ENCODE peak calls at places on chromosomes 6 and 20, in nine cellular contexts. D is A673; I is fibroblast of lung; E is heart right ventricle; Z is HAP-1; O is CD8-positive, alpha-beta memory T cell; L is ovary; A is heart left ventricle; T is NT2/D1. Q is an unnamed sample. For H3K4me1 and H3K36me3, the result is how much of the 10 kb centered on the place peaks cover.

GRCh38 chr6:77131426-77131825 is 331.9 kb downstream of the HTR1B start:
- DNase-seq in D (no peak), I (no peak), E (no peak), Z (no peak), O (no peak), L (no peak), A (no peak), T (no peak), Q (no peak)

GRCh38 chr6:167968091-167968490 is 29.4 kb upstream of the KIF25 start:
- DNase-seq in D (peak), I (no peak), E (no peak), Z (peak), O (no peak), L (no peak), A (no peak), T (peak), Q (no peak)

GRCh38 chr6:38603966-38604365 is 35.8 kb downstream of the BTBD9 start:
- DNase-seq in D (no peak), I (peak), E (no peak), Z (no peak), O (no peak), L (no peak), A (no peak), T (no peak), Q (no peak)

GRCh38 chr6:82396964-82397761 is 33.5 kb downstream of the TPBG start:
- DNase-seq in D (peak), I (peak), E (no peak), Z (no peak), O (no peak), L (no peak), A (no peak), T (no peak), Q (no peak)

GRCh38 chr20:37990571-37991151 is 42.6 kb downstream of the TTI1 start:
- DNase-seq in D (no peak), I (peak), E (peak), Z (no peak), O (peak), L (no peak), A (peak), T (no peak), Q (peak)

GRCh38 chr6:72646604-72647485 is 25.0 kb downstream of the KCNQ5 start:
- DNase-seq in D (no peak), I (no peak), E (no peak), Z (no peak), O (no peak), L (no peak), A (no peak), T (no peak), Q (no peak)

GRCh38 chr6:53813096-53813495 is 18.3 kb downstream of the LRRC1 start:
- DNase-seq in D (no peak), I (no peak), E (no peak), Z (no peak), O (no peak), L (no peak), A (no peak), T (no peak), Q (no peak)

GRCh38 chr20:17680128-17680835 is 1.8 kb downstream of the RRBP1 start:
- DNase-seq in D (peak), I (peak), E (peak), Z (peak), O (peak), L (peak), A (peak), T (no peak), Q (peak)

GRCh38 chr20:22692119-22692475 is 107.7 kb upstream of the FOXA2 start:
- DNase-seq in D (no peak), I (no peak), E (no peak), Z (no peak), O (no peak), L (no peak), A (no peak), T (no peak), Q (no peak)

DNA sequence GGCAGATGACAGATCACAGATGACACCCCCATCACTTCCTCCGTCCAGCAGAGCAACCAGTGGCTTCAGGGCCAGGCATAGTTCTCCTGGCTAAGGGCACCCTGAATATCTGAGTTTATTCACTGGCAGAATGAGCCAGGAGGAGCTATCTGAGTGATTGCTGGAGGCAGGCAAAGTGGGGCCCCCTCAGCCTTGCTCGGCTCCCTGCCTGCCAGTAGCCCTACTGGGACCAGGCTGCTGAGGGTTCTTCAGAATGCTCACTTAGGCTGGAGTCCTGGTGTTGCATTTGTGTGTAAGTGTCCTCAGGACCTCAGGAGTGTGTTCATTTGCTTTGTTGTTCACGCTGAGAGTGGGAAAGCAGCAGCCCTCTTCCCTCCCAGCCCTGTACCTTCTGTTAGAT is 31.2 kb downstream of the CHMP4B start:
- DNase-seq in D (no peak), I (no peak), E (no peak), Z (no peak), O (no peak), L (no peak), A (no peak), T (no peak), Q (no peak)
- H3K4me1 ChIP-seq in D (under half), I (under half), E (half or more), Z (under half), O (half or more), L (under half), A (half or more), T (under half), Q (half or more)

GRCh38 chr6:75632247-75632646 is 30.6 kb downstream of the SENP6 start:
- DNase-seq in D (no peak), I (peak), E (no peak), Z (no peak), O (no peak), L (no peak), A (no peak), T (no peak), Q (no peak)
- H3K36me3 ChIP-seq in D (under half), I (under half), E (under half), Z (under half), O (under half), L (under half), A (under half), T (under half), Q (under half)

GRCh38 chr20:325043-325888 is at the start of gene SOX12:
- DNase-seq in D (peak), I (peak), E (peak), Z (peak), O (peak), L (peak), A (peak), T (peak), Q (peak)

GRCh38 chr20:326645-327031 is 1.3 kb downstream of the SOX12 start:
- DNase-seq in D (no peak), I (peak), E (no peak), Z (no peak), O (no peak), L (no peak), A (no peak), T (no peak), Q (no peak)

GRCh38 chr20:324177-325042 is 942 bp upstream of the SOX12 start:
- DNase-seq in D (peak), I (peak), E (peak), Z (peak), O (peak), L (peak), A (peak), T (no peak), Q (peak)

GRCh38 chr20:327041-327945 is 1.9 kb downstream of the SOX12 start:
- DNase-seq in D (peak), I (peak), E (peak), Z (peak), O (peak), L (peak), A (peak), T (peak), Q (peak)

GRCh38 chr20:325889-326644 is 715 bp downstream of the SOX12 start:
- DNase-seq in D (peak), I (peak), E (peak), Z (peak), O (peak), L (peak), A (peak), T (no peak), Q (peak)
- H3K4me1 ChIP-seq in D (under half), I (under half), E (under half), Z (under half), O (under half), L (under half), A (under half), T (under half), Q (under half)

GRCh38 chr6:135195522-135195921 is 14.4 kb downstream of the MYB start:
- DNase-seq in D (no peak), I (no peak), E (no peak), Z (no peak), O (no peak), L (no peak), A (no peak), T (no peak), Q (no peak)

GRCh38 chr6:135195045-135195444 is 13.9 kb downstream of the MYB start:
- DNase-seq in D (no peak), I (no peak), E (no peak), Z (no peak), O (no peak), L (no peak), A (no peak), T (no peak), Q (no peak)

GRCh38 chr6:135193221-135193620 is 12.1 kb downstream of the MYB start:
- DNase-seq in D (no peak), I (no peak), E (no peak), Z (no peak), O (no peak), L (no peak), A (no peak), T (no peak), Q (no peak)

GRCh38 chr6:135192256-135193174 is 11.4 kb downstream of the MYB start:
- DNase-seq in D (no peak), I (no peak), E (no peak), Z (no peak), O (no peak), L (no peak), A (no peak), T (no peak), Q (no peak)

DNA sequence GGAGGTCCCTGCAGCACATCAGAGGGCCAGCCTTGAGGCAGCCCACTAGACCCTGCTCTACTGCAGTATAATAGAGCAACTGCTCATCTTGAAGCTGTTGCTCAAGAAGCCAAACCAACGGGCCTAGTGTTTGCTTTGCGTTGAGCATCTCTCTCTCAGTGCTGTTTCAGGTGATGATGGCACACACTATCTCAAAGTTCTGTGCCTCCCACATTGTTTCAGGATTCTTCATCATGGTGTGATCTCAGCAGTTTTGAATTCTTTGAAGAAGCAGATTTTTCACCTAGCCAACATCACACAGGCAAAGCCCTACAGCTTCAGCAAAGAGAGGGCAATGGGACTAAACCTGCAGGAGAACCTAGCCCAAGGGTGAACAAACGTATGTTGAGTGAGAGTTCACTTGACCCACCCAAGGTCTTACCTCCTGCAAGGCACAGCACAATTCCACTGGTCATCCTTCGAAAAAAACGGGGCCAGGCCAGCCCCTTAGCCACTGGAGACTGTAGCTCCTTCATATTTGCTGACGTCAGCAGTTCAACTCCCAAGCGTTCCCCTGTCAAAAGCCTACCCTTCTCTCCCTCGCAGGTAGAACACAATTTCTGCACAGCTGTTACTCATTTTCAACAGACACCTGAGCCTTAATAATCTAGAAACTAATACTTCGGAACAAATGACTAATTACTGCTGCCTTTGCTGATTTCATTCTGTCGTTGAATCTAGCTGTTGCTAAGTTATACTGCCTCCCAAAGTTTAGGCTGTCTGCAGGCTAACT is 15.8 kb downstream of the MYB start:
- DNase-seq in D (no peak), I (no peak), E (no peak), Z (no peak), O (no peak), L (no peak), A (no peak), T (no peak), Q (no peak)
- H3K36me3 ChIP-seq in D (under half), I (under half), E (under half), Z (under half), O (under half), L (under half), A (under half), T (under half), Q (under half)

GRCh38 chr6:138525355-138525754 is 26.1 kb upstream of the NHSL1 start:
- DNase-seq in D (no peak), I (no peak), E (no peak), Z (no peak), O (no peak), L (no peak), A (no peak), T (no peak), Q (no peak)
- H3K4me1 ChIP-seq in D (half or more), I (under half), E (under half), Z (half or more), O (under half), L (under half), A (half or more), T (under half), Q (under half)

DNA sequence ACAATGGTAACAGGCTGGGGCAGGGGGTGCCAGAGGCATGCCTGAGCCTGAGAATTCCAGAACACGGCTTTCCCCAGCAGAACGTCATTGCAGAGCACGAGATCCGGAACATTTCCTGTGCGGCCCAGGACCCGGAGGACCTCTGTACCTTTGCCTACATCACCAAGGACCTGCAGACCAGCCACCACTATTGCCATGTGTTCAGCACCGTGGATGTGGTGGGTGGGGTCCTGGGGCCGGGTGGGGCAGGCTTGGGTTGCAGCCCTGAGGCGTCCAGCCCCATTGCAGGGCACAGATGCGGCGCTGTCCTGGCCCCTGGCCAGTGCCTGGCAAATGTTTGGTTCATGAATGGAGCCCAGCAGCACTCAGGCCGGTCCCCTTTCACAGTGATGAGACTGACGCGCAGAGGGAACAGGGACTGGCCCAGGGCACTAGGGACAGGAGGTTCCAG is 57.1 kb downstream of the TCP11 start:
- DNase-seq in D (no peak), I (no peak), E (no peak), Z (no peak), O (no peak), L (no peak), A (peak), T (no peak), Q (no peak)
- H3K36me3 ChIP-seq in D (under half), I (under half), E (half or more), Z (under half), O (under half), L (under half), A (under half), T (half or more), Q (half or more)

GRCh38 chr6:75445738-75446137 is 47.9 kb downstream of the FILIP1 start:
- DNase-seq in D (no peak), I (no peak), E (no peak), Z (no peak), O (no peak), L (no peak), A (no peak), T (no peak), Q (no peak)

GRCh38 chr6:75446278-75446880 is 47.2 kb downstream of the FILIP1 start:
- DNase-seq in D (no peak), I (no peak), E (no peak), Z (no peak), O (no peak), L (no peak), A (no peak), T (no peak), Q (no peak)

GRCh38 chr6:75449625-75450206 is 43.9 kb downstream of the FILIP1 start:
- DNase-seq in D (no peak), I (peak), E (no peak), Z (no peak), O (no peak), L (no peak), A (no peak), T (no peak), Q (no peak)

DNA sequence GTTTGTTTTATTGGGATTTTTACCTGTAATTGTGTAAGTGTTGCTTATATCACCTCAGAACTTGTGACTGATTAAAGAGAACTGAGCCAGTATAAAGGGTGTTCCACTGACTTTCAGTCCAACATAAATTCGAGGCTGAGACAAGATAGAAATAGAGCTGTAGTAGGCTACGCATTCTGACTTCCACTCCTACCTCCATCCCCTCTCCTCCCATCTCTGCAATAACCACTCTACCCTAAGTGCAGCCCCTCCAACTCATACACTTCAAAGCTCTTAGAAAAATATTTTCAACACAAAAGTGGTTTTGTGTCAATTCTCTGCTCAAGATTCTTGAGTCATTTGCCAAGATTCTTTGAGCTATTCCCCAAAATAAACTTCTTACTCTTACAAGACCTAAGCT is 48.7 kb downstream of the FILIP1 start:
- DNase-seq in D (no peak), I (no peak), E (no peak), Z (no peak), O (no peak), L (no peak), A (no peak), T (no peak), Q (no peak)
- H3K4me1 ChIP-seq in D (under half), I (under half), E (under half), Z (under half), O (under half), L (under half), A (under half), T (under half), Q (under half)

DNA sequence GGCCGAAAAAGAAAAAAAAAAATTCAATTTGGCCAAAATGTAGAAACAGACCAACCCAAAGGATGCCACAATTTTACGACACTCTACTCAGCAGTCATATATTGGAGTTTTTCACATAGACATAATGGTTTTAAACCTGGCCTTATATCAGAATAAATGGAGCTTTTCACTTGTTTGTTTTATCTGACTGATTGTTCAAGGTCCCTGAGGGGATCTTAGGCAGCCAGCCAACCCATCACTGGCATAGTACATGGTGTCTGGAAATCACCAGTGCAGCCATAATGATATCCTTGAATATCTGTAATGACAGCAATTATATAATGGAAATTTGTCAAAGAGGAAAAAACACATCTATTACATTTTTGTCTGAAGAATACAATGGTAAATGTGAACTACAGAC is 96.9 kb downstream of the PRSS35 start:
- DNase-seq in D (no peak), I (no peak), E (no peak), Z (no peak), O (no peak), L (no peak), A (no peak), T (no peak), Q (no peak)
- H3K36me3 ChIP-seq in D (under half), I (under half), E (under half), Z (under half), O (under half), L (under half), A (under half), T (under half), Q (under half)

DNA sequence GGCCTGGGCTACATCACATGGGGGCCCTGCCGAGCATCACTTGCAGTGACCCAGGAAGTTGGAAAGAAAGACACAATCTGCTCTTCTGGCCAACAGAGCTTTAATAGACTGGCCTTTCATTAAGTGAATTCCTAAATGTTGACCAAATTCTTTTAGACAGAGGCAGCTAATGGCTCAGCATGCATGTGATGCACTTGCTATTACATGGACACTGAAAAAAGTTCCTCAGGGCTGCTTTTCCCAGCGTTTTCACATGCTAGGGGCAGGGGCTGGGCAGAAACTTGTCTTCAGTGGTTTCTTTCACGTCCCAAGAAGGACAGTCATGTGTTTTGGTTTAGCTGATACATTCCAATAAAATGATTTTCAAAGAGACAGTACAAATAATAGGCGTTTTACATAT is 651.0 kb upstream of the SLC35B3 start:
- DNase-seq in D (no peak), I (no peak), E (no peak), Z (no peak), O (no peak), L (no peak), A (no peak), T (no peak), Q (no peak)
- H3K4me1 ChIP-seq in D (under half), I (under half), E (under half), Z (under half), O (under half), L (under half), A (under half), T (under half), Q (under half)

Q was measured in upper lobe of left lung.